ENCODE peak calls at places on chromosome 12, in four cellular contexts. E, U, T and R are unnamed samples.

GRCh38 chr12:119704065-119704747 is 36.3 kb downstream of the PRKAB1 start:
- DNase-seq in E (peak; percentile 18), U (no peak), T (no peak), R (no peak)

GRCh38 chr12:90959538-90960139 is 4.7 kb upstream of the CCER1 start:
- DNase-seq in E (no peak), U (peak; percentile 39), T (peak; percentile 66), R (peak; percentile 20)

GRCh38 chr12:57836442-57837375 is 9.8 kb downstream of the CTDSP2 start:
- DNase-seq in E (peak; percentile 67), U (no peak), T (peak; percentile 78), R (peak; percentile 61)

GRCh38 chr12:12425616-12426015 is 68.7 kb downstream of the BORCS5 start:
- DNase-seq in E (peak; percentile 48), U (no peak), T (no peak), R (no peak)

GRCh38 chr12:6827437-6827894 is 741 bp upstream of the P3H3 start:
- DNase-seq in E (peak; percentile 61), U (peak; percentile 69), T (no peak), R (peak; percentile 34)

GRCh38 chr12:89882051-89882450 is 173.4 kb upstream of the ATP2B1 start:
- DNase-seq in E (peak; percentile 50), U (no peak), T (no peak), R (no peak)

GRCh38 chr12:104426926-104427546 is 29.7 kb upstream of the CHST11 start:
- DNase-seq in E (peak; percentile 92), U (no peak), T (no peak), R (peak; percentile 66)

GRCh38 chr12:32502693-32503510 is 103.5 kb downstream of the FGD4 start:
- DNase-seq in E (peak; percentile 18), U (no peak), T (no peak), R (peak; percentile 51)

GRCh38 chr12:6996040-6996441 is 22.2 kb downstream of the LPCAT3 start:
- DNase-seq in E (peak; percentile 42), U (peak; percentile 23), T (no peak), R (no peak)

GRCh38 chr12:46490635-46491034 is 118.1 kb upstream of the SLC38A2 start:
- DNase-seq in E (no peak), U (no peak), T (no peak), R (no peak)

GRCh38 chr12:57240069-57240921 is 10.7 kb downstream of the STAC3 start:
- DNase-seq in E (no peak), U (peak; percentile 47), T (peak; percentile 38), R (peak; percentile 53)

GRCh38 chr12:106274012-106274411 is 26.2 kb upstream of the CKAP4 start:
- DNase-seq in E (no peak), U (no peak), T (no peak), R (no peak)

GRCh38 chr12:48512855-48513254 is 12.6 kb upstream of the OR8S1 start:
- DNase-seq in E (no peak), U (no peak), T (peak; percentile 44), R (no peak)

GRCh38 chr12:113934060-113934829 is 31.9 kb downstream of the RBM19 start:
- DNase-seq in E (no peak), U (no peak), T (no peak), R (no peak)

GRCh38 chr12:77968021-77968420 is 137.3 kb downstream of the NAV3 start:
- DNase-seq in E (no peak), U (no peak), T (no peak), R (no peak)

GRCh38 chr12:124618291-124618902 is 51.0 kb upstream of the NCOR2 start:
- DNase-seq in E (no peak), U (no peak), T (no peak), R (peak; percentile 76)

GRCh38 chr12:85617307-85618091 is 218.7 kb downstream of the RASSF9 start:
- DNase-seq in E (no peak), U (no peak), T (no peak), R (no peak)

DNA sequence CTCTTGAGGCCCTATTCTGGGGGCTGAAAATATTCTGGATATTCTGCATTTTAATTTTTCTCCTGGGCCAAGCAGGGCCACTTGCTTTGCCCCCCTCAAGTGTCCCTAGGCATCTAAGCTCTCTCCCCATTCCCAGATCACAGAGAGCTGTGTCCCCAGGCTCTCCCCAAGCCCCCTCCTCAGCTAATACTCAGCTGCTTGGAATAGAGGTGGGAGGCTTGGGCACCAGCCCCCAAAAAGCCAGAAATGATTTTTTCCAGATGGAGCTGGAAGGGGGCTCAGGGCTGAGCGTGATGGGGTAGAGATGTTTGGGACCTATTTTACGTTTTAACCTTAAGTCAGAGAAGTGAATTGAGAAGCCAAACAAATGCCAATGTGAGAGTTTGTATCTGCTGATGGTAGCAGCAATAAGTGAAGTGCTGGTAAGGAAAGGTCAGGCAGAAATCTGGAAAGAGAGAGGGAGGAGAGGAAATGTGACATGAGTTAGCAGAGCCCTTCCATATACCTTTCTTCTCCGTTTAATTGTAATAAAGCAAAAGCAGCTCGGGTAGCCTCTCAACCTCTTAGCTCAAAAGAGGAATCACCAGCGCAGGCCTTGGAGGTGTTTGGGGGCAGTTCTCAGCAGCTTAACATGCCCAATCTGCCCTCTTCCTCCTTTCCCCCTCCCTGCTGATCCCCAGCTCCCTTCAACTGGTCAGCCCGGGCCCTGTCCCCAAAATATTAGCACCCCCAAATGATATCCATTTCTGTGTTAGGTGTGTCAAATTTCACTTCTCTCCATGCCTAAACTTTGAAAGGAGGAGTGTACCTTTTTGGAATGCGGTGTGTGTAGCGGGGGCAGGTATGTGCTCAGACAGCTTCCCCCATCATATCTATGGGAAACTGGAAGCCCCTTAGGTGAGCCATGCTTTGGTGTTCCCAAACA is 5.0 kb upstream of the HOXC6 start:
- DNase-seq in E (no peak), U (no peak), T (no peak), R (no peak)
- TF ChIP-seq EZH2 in E (no peak), U (no peak), T (no peak), R (no peak)

DNA sequence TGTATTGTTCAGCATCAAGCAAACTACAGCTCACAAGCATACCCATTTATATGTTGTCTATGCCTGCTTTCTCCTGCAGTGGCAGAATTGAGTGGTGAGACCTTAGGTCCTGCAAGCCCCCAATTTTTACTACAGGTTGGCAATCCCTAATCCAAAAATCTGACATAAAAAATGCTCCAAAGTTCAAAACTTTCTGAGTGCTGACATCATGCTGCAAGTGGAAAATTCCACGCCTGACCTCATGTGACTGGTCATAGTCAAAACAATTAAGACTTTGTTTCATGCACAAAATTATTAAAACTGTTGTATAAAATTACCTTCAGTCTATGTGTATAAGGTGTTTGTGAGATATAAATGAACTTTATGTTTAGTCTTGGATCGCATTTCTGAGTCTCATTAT is 81.4 kb downstream of the AEBP2 start:
- DNase-seq in E (no peak), U (no peak), T (no peak), R (no peak)
- TF ChIP-seq EZH2 in E (no peak), U (no peak), T (no peak), R (no peak)

GRCh38 chr12:50059440-50060119 is 2.2 kb downstream of the ASIC1 start:
- DNase-seq in E (peak; percentile 20), U (no peak), T (no peak), R (no peak)

GRCh38 chr12:50057896-50058670 is 687 bp downstream of the ASIC1 start:
- DNase-seq in E (no peak), U (no peak), T (no peak), R (no peak)

GRCh38 chr12:50060120-50060468 is 2.7 kb downstream of the ASIC1 start:
- DNase-seq in E (no peak), U (no peak), T (no peak), R (no peak)

GRCh38 chr12:50057000-50057841 is at the start of gene ASIC1:
- DNase-seq in E (peak; percentile 47), U (peak; percentile 24), T (peak; percentile 37), R (peak; percentile 67)

DNA sequence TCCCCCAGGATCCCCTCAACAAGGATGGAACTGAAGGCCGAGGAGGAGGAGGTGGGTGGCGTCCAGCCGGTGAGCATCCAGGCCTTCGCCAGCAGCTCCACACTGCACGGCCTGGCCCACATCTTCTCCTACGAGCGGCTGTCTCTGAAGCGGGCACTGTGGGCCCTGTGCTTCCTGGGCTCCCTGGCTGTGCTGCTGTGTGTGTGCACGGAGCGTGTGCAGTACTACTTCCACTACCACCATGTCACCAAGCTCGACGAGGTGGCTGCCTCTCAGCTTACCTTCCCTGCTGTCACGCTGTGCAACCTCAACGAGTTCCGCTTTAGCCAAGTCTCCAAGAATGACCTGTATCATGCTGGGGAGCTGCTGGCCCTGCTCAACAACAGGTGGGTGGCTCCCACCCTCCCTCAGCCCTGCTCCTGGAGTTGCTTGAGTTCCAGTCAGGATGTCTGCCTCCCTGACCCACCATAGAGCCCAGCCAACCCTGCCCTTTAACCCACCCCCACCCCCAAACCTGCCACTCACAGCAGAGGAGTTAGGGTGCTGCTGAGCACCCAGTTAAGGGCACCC is 1.4 kb downstream of the ASIC1 start:
- DNase-seq in E (no peak), U (no peak), T (no peak), R (no peak)
- TF ChIP-seq EZH2 in E (no peak), U (no peak), T (no peak), R (no peak)

DNA sequence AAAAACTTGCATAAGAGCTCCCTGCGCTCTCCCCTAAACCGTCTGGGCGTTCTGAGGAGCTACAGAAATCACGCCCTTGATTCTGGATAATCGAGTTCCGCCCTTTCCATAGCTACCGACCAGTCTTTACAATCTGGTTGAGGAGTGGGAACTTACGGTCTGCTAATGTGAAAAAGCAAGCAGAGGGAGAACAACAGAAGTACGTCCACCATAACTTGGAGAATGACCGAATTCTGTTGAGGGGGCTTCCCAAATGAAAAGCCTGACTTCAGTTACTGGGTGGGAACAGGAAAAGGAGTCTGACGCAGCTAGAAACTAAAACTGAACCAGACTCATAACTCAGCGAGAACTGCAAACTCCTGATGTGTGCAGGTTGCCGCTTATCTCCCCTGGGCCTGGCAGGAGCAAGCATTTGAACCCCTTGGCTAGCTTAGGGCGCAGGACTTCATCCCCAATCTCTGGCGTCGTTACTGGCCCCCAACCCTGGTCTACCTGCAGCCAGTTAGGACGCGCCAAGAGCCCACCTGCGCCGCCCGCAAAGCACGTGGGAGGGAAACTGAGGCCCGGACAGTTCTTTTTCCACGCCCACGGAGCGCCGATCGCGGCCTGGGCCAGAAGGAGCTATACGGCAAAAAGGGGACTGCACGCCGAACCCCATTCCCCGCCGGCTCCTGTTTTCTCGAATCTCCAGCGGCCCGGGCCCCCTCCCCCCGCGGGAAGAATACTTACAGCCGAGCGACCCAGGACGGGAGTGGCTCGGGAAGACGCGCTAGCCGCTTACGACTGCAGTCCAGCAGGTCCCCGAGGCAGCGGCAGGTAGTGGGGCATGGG is 818 bp downstream of the LRIG3 start:
- DNase-seq in E (peak; percentile 63), U (no peak), T (peak; percentile 45), R (peak; percentile 76)
- TF ChIP-seq EZH2 in E (no peak), U (no peak), T (no peak), R (no peak)

DNA sequence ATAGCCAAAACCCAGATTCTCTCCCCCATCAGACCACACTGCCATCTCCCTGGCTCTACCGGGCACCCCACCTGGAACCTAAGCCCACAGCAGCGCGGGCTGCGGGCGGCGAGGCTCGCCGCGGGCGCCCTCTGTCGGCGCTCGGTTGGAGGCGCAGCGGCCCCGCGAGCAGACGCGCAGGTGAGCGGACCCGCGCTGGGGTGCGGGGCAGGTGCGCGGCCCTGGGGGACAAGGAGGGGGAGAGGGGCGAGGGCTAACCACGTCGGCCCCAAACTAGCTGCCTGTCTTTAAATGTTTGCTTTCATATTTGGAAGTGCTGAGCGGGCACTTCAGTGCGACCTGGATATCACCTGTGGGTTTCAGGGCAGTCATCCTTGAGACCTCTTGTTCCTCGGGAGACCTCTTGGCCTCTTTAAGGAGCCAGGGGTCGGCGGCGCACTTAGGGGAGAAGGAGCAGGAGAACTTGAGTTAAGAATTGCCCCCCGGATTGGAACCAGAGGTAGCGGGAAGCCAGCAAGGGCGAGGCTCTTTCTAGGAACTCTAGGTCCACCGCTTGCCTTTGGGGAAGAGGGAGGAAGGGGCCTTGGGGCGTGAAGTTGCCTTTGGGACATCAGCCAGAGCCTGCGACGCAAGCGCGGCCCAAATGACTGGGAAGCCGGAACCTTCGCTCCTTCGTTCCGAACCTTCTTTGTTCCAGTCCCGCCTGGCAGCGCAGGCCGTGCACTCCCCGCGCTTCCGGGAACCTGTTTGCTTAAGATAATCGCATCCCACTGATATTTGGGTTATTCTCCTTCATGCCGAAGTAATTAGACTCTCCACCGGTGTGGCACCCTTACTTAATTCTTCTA is 78.7 kb downstream of the NEDD1 start:
- DNase-seq in E (no peak), U (peak; percentile 6), T (peak; percentile 43), R (no peak)
- TF ChIP-seq EZH2 in E (peak; percentile 52), U (no peak), T (no peak), R (no peak)

GRCh38 chr12:70367268-70368141 is 1.4 kb downstream of the KCNMB4 start:
- DNase-seq in E (peak; percentile 5), U (no peak), T (no peak), R (peak; percentile 19)
- TF ChIP-seq EZH2 in E (no peak), U (no peak), T (no peak), R (no peak)